ENCODE peak calls at places on chromosomes 7 and 10, in seven cellular contexts. One of them, this sample, is unnamed.

GRCh38 chr7:27745064-27745583 is 5.2 kb downstream of the TAX1BP1 start:
- DNase-seq in GM12878: no peak
- DNase-seq in psoas muscle: no peak
- DNase-seq in HCT116: peak
- DNase-seq in A549: peak
- DNase-seq in PC-9: peak
- DNase-seq in HL-60: no peak
- DNase-seq in this sample: no peak

GRCh38 chr10:124721295-124722052 is 22.7 kb downstream of the FAM53B start:
- DNase-seq in GM12878: no peak
- DNase-seq in psoas muscle: peak
- DNase-seq in HCT116: no peak
- DNase-seq in A549: no peak
- DNase-seq in PC-9: no peak
- DNase-seq in HL-60: peak
- DNase-seq in this sample: no peak

GRCh38 chr7:34260282-34260681 is 354.9 kb downstream of the BMPER start:
- DNase-seq in GM12878: no peak
- DNase-seq in psoas muscle: no peak
- DNase-seq in HCT116: peak
- DNase-seq in A549: peak
- DNase-seq in PC-9: peak
- DNase-seq in HL-60: peak
- DNase-seq in this sample: peak

GRCh38 chr10:91843083-91843482 is 44.9 kb downstream of the TNKS2 start:
- DNase-seq in GM12878: no peak
- DNase-seq in psoas muscle: no peak
- DNase-seq in HCT116: no peak
- DNase-seq in A549: no peak
- DNase-seq in PC-9: no peak
- DNase-seq in HL-60: no peak
- DNase-seq in this sample: no peak

GRCh38 chr7:157310676-157311185 is 26.1 kb upstream of the DNAJB6 start:
- DNase-seq in GM12878: no peak
- DNase-seq in psoas muscle: no peak
- DNase-seq in HCT116: no peak
- DNase-seq in A549: no peak
- DNase-seq in PC-9: no peak
- DNase-seq in HL-60: no peak
- DNase-seq in this sample: no peak

GRCh38 chr7:45585628-45586027 is 11.5 kb downstream of the ADCY1 start:
- DNase-seq in GM12878: no peak
- DNase-seq in psoas muscle: no peak
- DNase-seq in HCT116: no peak
- DNase-seq in A549: no peak
- DNase-seq in PC-9: no peak
- DNase-seq in HL-60: no peak
- DNase-seq in this sample: no peak

GRCh38 chr10:119616879-119617580 is 20.3 kb upstream of the TIAL1 start:
- DNase-seq in GM12878: no peak
- DNase-seq in psoas muscle: peak
- DNase-seq in HCT116: no peak
- DNase-seq in A549: peak
- DNase-seq in PC-9: no peak
- DNase-seq in HL-60: no peak
- DNase-seq in this sample: no peak

GRCh38 chr10:4061441-4061951 is 276.5 kb upstream of the KLF6 start:
- DNase-seq in GM12878: no peak
- DNase-seq in psoas muscle: peak
- DNase-seq in HCT116: no peak
- DNase-seq in A549: no peak
- DNase-seq in PC-9: no peak
- DNase-seq in HL-60: no peak
- DNase-seq in this sample: peak

GRCh38 chr10:75707080-75707840 is 275.8 kb downstream of the LRMDA start:
- DNase-seq in GM12878: no peak
- DNase-seq in psoas muscle: no peak
- DNase-seq in HCT116: no peak
- DNase-seq in A549: no peak
- DNase-seq in PC-9: no peak
- DNase-seq in HL-60: no peak
- DNase-seq in this sample: no peak

GRCh38 chr7:135877799-135878198 is 99.4 kb downstream of the MTPN start:
- DNase-seq in GM12878: peak
- DNase-seq in psoas muscle: no peak
- DNase-seq in HCT116: no peak
- DNase-seq in A549: peak
- DNase-seq in PC-9: peak
- DNase-seq in HL-60: no peak
- DNase-seq in this sample: peak

GRCh38 chr10:12489806-12490205 is 140.5 kb downstream of the CAMK1D start:
- DNase-seq in GM12878: no peak
- DNase-seq in psoas muscle: no peak
- DNase-seq in HCT116: no peak
- DNase-seq in A549: no peak
- DNase-seq in PC-9: no peak
- DNase-seq in HL-60: no peak
- DNase-seq in this sample: no peak

GRCh38 chr10:111725035-111725434 is 458.5 kb downstream of the GPAM start:
- DNase-seq in GM12878: no peak
- DNase-seq in psoas muscle: no peak
- DNase-seq in HCT116: no peak
- DNase-seq in A549: no peak
- DNase-seq in PC-9: no peak
- DNase-seq in HL-60: no peak
- DNase-seq in this sample: no peak

GRCh38 chr10:114615600-114616007 is 42.5 kb downstream of the ABLIM1 start:
- DNase-seq in GM12878: no peak
- DNase-seq in psoas muscle: no peak
- DNase-seq in HCT116: no peak
- DNase-seq in A549: no peak
- DNase-seq in PC-9: no peak
- DNase-seq in HL-60: no peak
- DNase-seq in this sample: no peak

GRCh38 chr10:2214035-2214434 is 476.7 kb upstream of the ADARB2 start:
- DNase-seq in GM12878: no peak
- DNase-seq in psoas muscle: no peak
- DNase-seq in HCT116: no peak
- DNase-seq in A549: no peak
- DNase-seq in PC-9: no peak
- DNase-seq in HL-60: no peak
- DNase-seq in this sample: no peak

GRCh38 chr10:56880541-56880940 is 519.5 kb upstream of the ZWINT start:
- DNase-seq in GM12878: no peak
- DNase-seq in psoas muscle: no peak
- DNase-seq in HCT116: no peak
- DNase-seq in A549: no peak
- DNase-seq in PC-9: no peak
- DNase-seq in HL-60: no peak
- DNase-seq in this sample: no peak

GRCh38 chr10:50988792-50989191 is 85.5 kb upstream of the PRKG1 start:
- DNase-seq in GM12878: no peak
- DNase-seq in psoas muscle: no peak
- DNase-seq in HCT116: no peak
- DNase-seq in A549: peak
- DNase-seq in PC-9: no peak
- DNase-seq in HL-60: no peak
- DNase-seq in this sample: no peak

GRCh38 chr7:5582532-5582935 is 158.9 kb upstream of the TNRC18 start:
- DNase-seq in GM12878: peak
- DNase-seq in psoas muscle: no peak
- DNase-seq in HCT116: no peak
- DNase-seq in A549: no peak
- DNase-seq in PC-9: no peak
- DNase-seq in HL-60: no peak
- DNase-seq in this sample: no peak

GRCh38 chr7:18753972-18754610 is 258.5 kb downstream of the HDAC9 start:
- DNase-seq in GM12878: no peak
- DNase-seq in psoas muscle: no peak
- DNase-seq in HCT116: no peak
- DNase-seq in A549: no peak
- DNase-seq in PC-9: no peak
- DNase-seq in HL-60: no peak
- DNase-seq in this sample: no peak

GRCh38 chr10:78013564-78013963 is 15.8 kb downstream of the POLR3A start:
- DNase-seq in GM12878: no peak
- DNase-seq in psoas muscle: no peak
- DNase-seq in HCT116: no peak
- DNase-seq in A549: no peak
- DNase-seq in PC-9: no peak
- DNase-seq in HL-60: no peak
- DNase-seq in this sample: no peak

GRCh38 chr10:78011065-78011464 is 18.2 kb downstream of the POLR3A start:
- DNase-seq in GM12878: no peak
- DNase-seq in psoas muscle: no peak
- DNase-seq in HCT116: no peak
- DNase-seq in A549: no peak
- DNase-seq in PC-9: no peak
- DNase-seq in HL-60: no peak
- DNase-seq in this sample: no peak

GRCh38 chr10:78009662-78010061 is 19.7 kb downstream of the POLR3A start:
- DNase-seq in GM12878: no peak
- DNase-seq in psoas muscle: no peak
- DNase-seq in HCT116: no peak
- DNase-seq in A549: no peak
- DNase-seq in PC-9: no peak
- DNase-seq in HL-60: no peak
- DNase-seq in this sample: no peak

GRCh38 chr10:78007172-78007571 is 22.1 kb downstream of the POLR3A start:
- DNase-seq in GM12878: no peak
- DNase-seq in psoas muscle: no peak
- DNase-seq in HCT116: no peak
- DNase-seq in A549: no peak
- DNase-seq in PC-9: no peak
- DNase-seq in HL-60: no peak
- DNase-seq in this sample: no peak

DNA sequence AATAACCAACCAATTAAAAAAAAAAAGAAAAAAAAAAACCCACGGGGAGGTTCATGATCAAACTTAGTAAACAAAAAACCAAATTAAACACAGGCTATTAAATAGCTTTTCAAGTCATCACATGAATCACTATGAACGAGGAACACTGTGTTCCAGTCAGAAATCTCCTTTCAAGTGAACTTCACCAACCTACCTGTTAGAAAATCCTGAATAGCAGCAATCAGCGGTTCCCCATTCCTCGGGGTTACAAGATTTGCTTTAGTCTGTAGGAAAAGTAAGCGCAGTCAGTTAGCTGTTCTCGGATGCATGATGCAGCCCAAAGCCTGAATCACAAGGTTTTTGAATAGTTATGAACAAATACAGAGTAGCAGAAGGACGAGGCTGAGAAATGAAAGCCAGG is 19.0 kb downstream of the POLR3A start:
- DNase-seq in GM12878: no peak
- DNase-seq in psoas muscle: no peak
- DNase-seq in HCT116: no peak
- DNase-seq in A549: no peak
- DNase-seq in PC-9: no peak
- DNase-seq in HL-60: no peak
- DNase-seq in this sample: no peak
- H3K27ac ChIP-seq in GM12878: no peak
- H3K27ac ChIP-seq in psoas muscle: no peak
- H3K27ac ChIP-seq in HCT116: no peak
- H3K27ac ChIP-seq in A549: no peak
- H3K27ac ChIP-seq in PC-9: no peak
- H3K27ac ChIP-seq in HL-60: no peak
- H3K27ac ChIP-seq in this sample: no peak

GRCh38 chr10:69372126-69372980 is 44.4 kb downstream of the TACR2 start:
- DNase-seq in GM12878: no peak
- DNase-seq in psoas muscle: no peak
- DNase-seq in HCT116: no peak
- DNase-seq in A549: no peak
- DNase-seq in PC-9: no peak
- DNase-seq in HL-60: no peak
- DNase-seq in this sample: no peak
- H3K27ac ChIP-seq in GM12878: no peak
- H3K27ac ChIP-seq in psoas muscle: peak
- H3K27ac ChIP-seq in HCT116: no peak
- H3K27ac ChIP-seq in A549: no peak
- H3K27ac ChIP-seq in PC-9: no peak
- H3K27ac ChIP-seq in HL-60: no peak
- H3K27ac ChIP-seq in this sample: peak

DNA sequence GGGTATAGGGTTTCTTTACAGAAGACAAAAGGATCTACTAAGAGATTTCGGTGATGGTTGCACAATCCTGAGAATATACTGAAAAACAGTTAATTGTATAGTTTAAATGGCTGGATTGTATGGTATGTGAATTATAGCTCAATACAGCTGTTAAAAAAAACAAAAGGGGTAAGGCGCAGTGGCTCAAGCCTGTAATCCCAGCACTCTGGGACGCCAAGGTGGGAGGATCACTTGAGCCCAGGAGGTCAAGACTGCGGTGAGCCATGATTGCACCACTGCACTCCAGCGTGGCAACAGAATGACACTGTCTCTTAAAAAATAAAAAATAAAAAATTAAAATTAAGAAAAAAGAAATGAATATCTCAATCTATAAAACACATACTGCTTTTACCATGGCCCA is 18.5 kb downstream of the ESYT2 start:
- DNase-seq in GM12878: no peak
- DNase-seq in psoas muscle: peak
- DNase-seq in HCT116: no peak
- DNase-seq in A549: no peak
- DNase-seq in PC-9: no peak
- DNase-seq in HL-60: no peak
- DNase-seq in this sample: no peak
- H3K27ac ChIP-seq in GM12878: no peak
- H3K27ac ChIP-seq in psoas muscle: peak
- H3K27ac ChIP-seq in HCT116: no peak
- H3K27ac ChIP-seq in A549: peak
- H3K27ac ChIP-seq in PC-9: peak
- H3K27ac ChIP-seq in HL-60: peak
- H3K27ac ChIP-seq in this sample: peak

GRCh38 chr10:86585037-86585725 is 63.6 kb upstream of the WAPL start:
- DNase-seq in GM12878: peak
- DNase-seq in psoas muscle: peak
- DNase-seq in HCT116: peak
- DNase-seq in A549: peak
- DNase-seq in PC-9: peak
- DNase-seq in HL-60: peak
- DNase-seq in this sample: no peak
- H3K27ac ChIP-seq in GM12878: no peak
- H3K27ac ChIP-seq in psoas muscle: no peak
- H3K27ac ChIP-seq in HCT116: no peak
- H3K27ac ChIP-seq in A549: peak
- H3K27ac ChIP-seq in PC-9: no peak
- H3K27ac ChIP-seq in HL-60: no peak
- H3K27ac ChIP-seq in this sample: no peak